ENCODE peak calls at places on chromosomes 16 and 17, in seven cellular contexts. W, P, F, C, T, A and E are unnamed samples.
A peak's percentile ranks its signal among the peaks of the same experiment; 100 is the strongest.

GRCh38 chr17:47239663-47240374 is 13.8 kb upstream of the ITGB3 start:
- DNase-seq in A (peak; percentile 64), W (peak; percentile 93), C (no peak), F (peak; percentile 57), T (no peak), P (peak; percentile 98), E (peak; percentile 70)

GRCh38 chr16:84732674-84733352 is 33.0 kb downstream of the USP10 start:
- DNase-seq in W (no peak), P (no peak), C (no peak), T (no peak), A (no peak), F (no peak), E (no peak)

GRCh38 chr17:41932821-41933389 is 2.5 kb downstream of the ODAD4 start:
- DNase-seq in C (no peak), P (no peak), T (no peak), F (no peak), W (no peak), A (no peak), E (no peak)

GRCh38 chr16:48687421-48688038 is 77.5 kb upstream of the N4BP1 start:
- DNase-seq in A (peak; percentile 14), F (peak; percentile 9), W (peak; percentile 45), T (no peak), P (no peak), C (no peak), E (peak; percentile 79)

GRCh38 chr16:27520982-27521673 is 28.6 kb downstream of the GTF3C1 start:
- DNase-seq in P (no peak), C (no peak), W (no peak), T (no peak), F (no peak), A (no peak), E (peak; percentile 82)

GRCh38 chr16:67149276-67150057 is 1.3 kb downstream of the B3GNT9 start:
- DNase-seq in F (no peak), A (no peak), P (peak; percentile 71), W (no peak), T (no peak), C (no peak), E (no peak)

GRCh38 chr16:19991614-19992013 is 82.1 kb downstream of the GPR139 start:
- DNase-seq in A (no peak), P (no peak), F (no peak), T (no peak), W (no peak), C (no peak), E (no peak)

GRCh38 chr17:81392909-81393654 is 2.2 kb upstream of the BAHCC1 start:
- DNase-seq in W (no peak), P (no peak), A (no peak), C (no peak), T (no peak), F (no peak), E (no peak)

GRCh38 chr17:21239680-21240374 is 13.4 kb downstream of the NATD1 start:
- DNase-seq in T (no peak), C (no peak), F (no peak), A (no peak), W (no peak), P (no peak), E (peak; percentile 46)

GRCh38 chr16:2953706-2954105 is 10.4 kb upstream of the KREMEN2 start:
- DNase-seq in P (no peak), A (no peak), F (no peak), T (no peak), W (no peak), C (no peak), E (no peak)

GRCh38 chr16:53080345-53081031 is 25.7 kb downstream of the CHD9 start:
- DNase-seq in P (peak; percentile 87), W (peak; percentile 94), F (no peak), C (no peak), T (no peak), A (peak; percentile 32), E (no peak)

GRCh38 chr17:62714016-62714777 is 86.7 kb downstream of the MRC2 start:
- DNase-seq in T (no peak), C (no peak), F (no peak), W (no peak), A (no peak), P (no peak), E (no peak)

GRCh38 chr16:57531253-57531575 is 5.2 kb downstream of the CCDC102A start:
- DNase-seq in W (no peak), T (peak; percentile 3), C (no peak), A (no peak), P (peak; percentile 57), F (no peak), E (no peak)

GRCh38 chr16:2331199-2331931 is 9.2 kb downstream of the ABCA3 start:
- DNase-seq in C (no peak), A (no peak), W (no peak), F (no peak), P (no peak), T (no peak), E (no peak)

GRCh38 chr17:14332331-14332730 is 31.4 kb downstream of the HS3ST3B1 start:
- DNase-seq in T (no peak), A (no peak), C (no peak), F (no peak), W (no peak), P (no peak), E (no peak)

GRCh38 chr17:19263621-19264010 is 26.4 kb downstream of the EPN2 start:
- DNase-seq in W (no peak), C (no peak), T (no peak), P (no peak), F (no peak), A (no peak), E (no peak)

GRCh38 chr17:41967141-41967920 is 736 bp downstream of the CNP start:
- DNase-seq in F (peak; percentile 11), C (no peak), T (peak; percentile 27), A (peak; percentile 97), W (no peak), P (no peak), E (no peak)

GRCh38 chr16:83878838-83879237 is 20.1 kb upstream of the MLYCD start:
- DNase-seq in F (no peak), C (no peak), P (no peak), W (peak; percentile 12), T (no peak), A (no peak), E (peak; percentile 73)

GRCh38 chr16:80230328-80231117 is 310.3 kb upstream of the DYNLRB2 start:
- DNase-seq in T (no peak), W (no peak), C (no peak), F (no peak), P (no peak), A (no peak), E (no peak)

GRCh38 chr17:73717690-73718089 is 73.4 kb upstream of the SDK2 start:
- DNase-seq in A (no peak), P (no peak), F (no peak), W (no peak), T (no peak), C (no peak), E (no peak)

GRCh38 chr16:2664522-2665096 is 17.7 kb upstream of the KCTD5 start:
- DNase-seq in T (no peak), W (no peak), P (no peak), C (no peak), A (no peak), F (no peak), E (no peak)

GRCh38 chr16:79599256-79599836 is 1.2 kb downstream of the MAF start:
- DNase-seq in F (no peak), P (peak; percentile 75), A (no peak), T (no peak), C (no peak), W (no peak), E (peak; percentile 4)

GRCh38 chr17:19327039-19327776 is 35.3 kb downstream of the B9D1 start:
- DNase-seq in P (no peak), C (no peak), F (no peak), W (peak; percentile 78), A (no peak), T (no peak), E (peak; percentile 82)

GRCh38 chr17:53527473-53527872 is 295.3 kb upstream of the KIF2B start:
- DNase-seq in P (no peak), C (no peak), A (no peak), T (no peak), F (no peak), W (no peak), E (peak; percentile 1)